ENCODE peak calls at places on chromosomes 2 and 18, in four cellular contexts. K is K562, V is HL-60, O is GM12878. W is an unnamed sample.

GRCh38 chr2:37582371-37582770 is 89.1 kb downstream of the CDC42EP3 start:
- DNase-seq in K (no peak), V (no peak), O (no peak), W (no peak)

GRCh38 chr2:48844418-48845155 is 89.1 kb upstream of the LHCGR start:
- DNase-seq in K (no peak), V (no peak), O (no peak), W (no peak)

GRCh38 chr2:169276045-169276444 is 86.3 kb downstream of the LRP2 start:
- DNase-seq in K (no peak), V (no peak), O (no peak), W (no peak)

GRCh38 chr2:33038230-33038629 is 91.5 kb downstream of the LTBP1 start:
- DNase-seq in K (no peak), V (no peak), O (no peak), W (no peak)

GRCh38 chr2:209661286-209661685 is 110.3 kb upstream of the UNC80 start:
- DNase-seq in K (no peak), V (no peak), O (no peak), W (no peak)

GRCh38 chr2:67255933-67256615 is 141.1 kb upstream of the ETAA1 start:
- DNase-seq in K (no peak), V (no peak), O (no peak), W (no peak)

GRCh38 chr2:150699208-150699607 is 211.7 kb upstream of the RND3 start:
- DNase-seq in K (no peak), V (no peak), O (no peak), W (no peak)

GRCh38 chr2:209391776-209392401 is 32.0 kb upstream of the MAP2 start:
- DNase-seq in K (no peak), V (no peak), O (no peak), W (no peak)

GRCh38 chr2:19623488-19623887 is 265.1 kb upstream of the OSR1 start:
- DNase-seq in K (no peak), V (no peak), O (no peak), W (no peak)

GRCh38 chr2:10390369-10390801 is 57.7 kb downstream of the ODC1 start:
- DNase-seq in K (no peak), V (peak; percentile 78), O (no peak), W (no peak)

GRCh38 chr18:35076556-35076955 is 35.3 kb downstream of the MAPRE2 start:
- DNase-seq in K (no peak), V (no peak), O (no peak), W (no peak)

GRCh38 chr18:51537487-51537886 is 340.0 kb upstream of the MEX3C start:
- DNase-seq in K (no peak), V (no peak), O (peak; percentile 2), W (no peak)

GRCh38 chr2:1868683-1869141 is 124.4 kb upstream of the PXDN start:
- DNase-seq in K (no peak), V (no peak), O (no peak), W (no peak)

GRCh38 chr2:178306351-178307073 is 112.2 kb downstream of the OSBPL6 start:
- DNase-seq in K (peak; percentile 47), V (peak; percentile 8), O (peak; percentile 31), W (peak; percentile 22)

GRCh38 chr2:26849056-26850001 is 1.4 kb downstream of the DPYSL5 start:
- DNase-seq in K (peak; percentile 28), V (no peak), O (no peak), W (no peak)

GRCh38 chr2:174985624-174986023 is 19.6 kb downstream of the CHN1 start:
- DNase-seq in K (no peak), V (no peak), O (no peak), W (no peak)

GRCh38 chr2:232042911-232043564 is 81.5 kb downstream of the DIS3L2 start:
- DNase-seq in K (peak; percentile 9), V (no peak), O (no peak), W (no peak)

GRCh38 chr2:218196974-218197373 is 20.0 kb upstream of the ARPC2 start:
- DNase-seq in K (no peak), V (no peak), O (no peak), W (no peak)

GRCh38 chr2:218202266-218202665 is 14.7 kb upstream of the ARPC2 start:
- DNase-seq in K (no peak), V (no peak), O (no peak), W (no peak)
- TF ChIP-seq SPI1 in K (no peak), V (no peak), O (no peak), W (no peak)

GRCh38 chr2:85763831-85764230 is 10.0 kb downstream of the ATOH8 start:
- DNase-seq in K (no peak), V (no peak), O (no peak), W (no peak)
- TF ChIP-seq POLR2AphosphoS5 in K (no peak), V (no peak), O (no peak), W (no peak)

GRCh38 chr2:240655931-240656886 is 26.5 kb downstream of the AQP12B start:
- DNase-seq in K (no peak), V (no peak), O (peak; percentile 31), W (peak; percentile 48)
- TF ChIP-seq SPI1 in K (no peak), V (no peak), O (no peak), W (no peak)

DNA sequence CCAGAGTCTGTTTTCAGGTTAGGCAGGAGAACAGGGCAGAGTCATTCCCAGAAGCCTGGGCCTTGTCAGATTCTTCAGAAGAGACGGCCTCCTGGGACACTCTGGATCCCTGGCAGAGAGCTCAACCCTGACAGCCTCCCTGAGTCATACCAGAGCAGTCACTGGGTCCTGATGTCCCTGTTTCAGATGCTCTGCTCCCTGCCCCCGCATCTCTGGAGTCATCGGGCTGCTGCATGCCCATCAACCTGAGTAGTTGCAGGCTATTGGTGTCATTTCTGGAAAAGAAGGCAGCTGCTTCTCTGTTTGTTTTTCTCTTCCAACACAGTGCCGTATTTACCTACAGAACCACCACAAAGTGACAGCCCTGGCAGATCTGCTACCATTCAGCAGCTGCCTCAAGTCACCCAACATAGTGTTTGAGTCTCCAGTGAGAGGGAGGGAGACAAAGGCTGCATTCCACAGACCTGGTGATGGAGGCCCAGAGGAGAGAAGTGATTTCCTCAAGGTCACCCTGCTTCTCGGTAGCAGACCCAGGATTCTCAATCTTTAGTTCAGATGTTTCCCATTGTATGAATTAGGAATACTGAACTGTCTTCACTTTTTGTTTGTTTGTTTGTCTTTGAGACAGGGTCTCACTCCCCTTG is 145.2 kb downstream of the B3GNT2 start:
- DNase-seq in K (no peak), V (no peak), O (peak; percentile 85), W (no peak)
- TF ChIP-seq POLR2AphosphoS5 in K (no peak), V (no peak), O (no peak), W (no peak)

DNA sequence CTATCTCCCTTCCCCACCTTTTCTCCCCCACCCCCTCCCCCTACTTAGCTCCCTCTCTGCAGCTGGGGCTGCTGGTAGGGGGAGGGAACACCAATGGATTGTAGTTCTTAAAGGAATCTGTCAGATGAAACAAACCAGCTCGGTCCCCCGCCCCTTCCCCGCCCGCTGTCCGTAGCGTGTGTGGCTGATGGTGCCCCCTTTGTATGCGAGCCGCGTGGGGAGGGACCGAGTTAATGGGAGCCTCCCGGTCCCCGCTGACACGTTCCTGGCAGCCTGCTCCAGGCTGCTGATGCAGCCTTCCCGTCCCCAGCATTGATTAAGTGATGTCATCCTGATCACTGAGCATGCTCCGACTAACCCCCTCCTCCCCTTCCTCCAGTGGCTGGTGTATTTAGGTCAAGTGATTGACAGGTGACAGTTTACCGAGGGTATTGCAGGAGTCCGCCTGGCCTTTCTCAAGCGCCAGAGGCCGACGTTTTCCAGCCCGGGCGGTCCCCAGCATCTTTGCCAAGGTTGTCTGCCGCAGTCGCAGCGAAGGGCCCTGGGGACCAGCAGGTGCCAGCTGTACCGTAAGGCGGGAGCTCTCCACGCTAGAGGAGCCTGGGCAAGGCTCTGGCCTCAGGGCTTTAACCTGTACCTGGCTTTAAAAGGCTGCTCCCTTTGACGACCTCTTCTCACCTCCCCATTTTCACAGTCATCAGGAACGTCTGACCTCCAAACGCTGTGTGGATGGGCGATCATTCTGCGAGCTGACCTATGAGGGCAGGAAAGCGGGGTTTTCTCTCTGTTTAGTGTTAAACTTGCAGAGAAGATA is 1.8 kb downstream of the KIF5C start:
- DNase-seq in K (no peak), V (no peak), O (no peak), W (no peak)
- TF ChIP-seq SPI1 in K (no peak), V (no peak), O (no peak), W (no peak)

GRCh38 chr18:48656582-48656981 is 117.8 kb downstream of the CTIF start:
- DNase-seq in K (no peak), V (no peak), O (no peak), W (no peak)
- TF ChIP-seq POLR2AphosphoS5 in K (no peak), V (no peak), O (no peak), W (no peak)

GRCh38 chr18:32909798-32910561 is 137.2 kb upstream of the KLHL14 start:
- DNase-seq in K (no peak), V (no peak), O (no peak), W (no peak)

GRCh38 chr18:32906506-32907214 is 133.8 kb upstream of the KLHL14 start:
- DNase-seq in K (no peak), V (no peak), O (no peak), W (no peak)

GRCh38 chr18:32910694-32911296 is 138.0 kb upstream of the KLHL14 start:
- DNase-seq in K (no peak), V (no peak), O (no peak), W (no peak)

GRCh38 chr18:32907215-32907590 is 134.4 kb upstream of the KLHL14 start:
- DNase-seq in K (no peak), V (no peak), O (no peak), W (no peak)

GRCh38 chr18:32907656-32908441 is 135.0 kb upstream of the KLHL14 start:
- DNase-seq in K (no peak), V (no peak), O (no peak), W (no peak)
- TF ChIP-seq SPI1 in K (no peak), V (no peak), O (no peak), W (no peak)

GRCh38 chr18:65146615-65147014 is 604.2 kb upstream of the CDH7 start:
- DNase-seq in K (no peak), V (no peak), O (no peak), W (no peak)
- TF ChIP-seq POLR2AphosphoS5 in K (no peak), V (no peak), O (no peak), W (no peak)

GRCh38 chr2:198016244-198016643 is 211.9 kb downstream of the PLCL1 start:
- DNase-seq in K (no peak), V (no peak), O (no peak), W (no peak)

GRCh38 chr2:198012025-198012424 is 207.6 kb downstream of the PLCL1 start:
- DNase-seq in K (no peak), V (no peak), O (no peak), W (no peak)

DNA sequence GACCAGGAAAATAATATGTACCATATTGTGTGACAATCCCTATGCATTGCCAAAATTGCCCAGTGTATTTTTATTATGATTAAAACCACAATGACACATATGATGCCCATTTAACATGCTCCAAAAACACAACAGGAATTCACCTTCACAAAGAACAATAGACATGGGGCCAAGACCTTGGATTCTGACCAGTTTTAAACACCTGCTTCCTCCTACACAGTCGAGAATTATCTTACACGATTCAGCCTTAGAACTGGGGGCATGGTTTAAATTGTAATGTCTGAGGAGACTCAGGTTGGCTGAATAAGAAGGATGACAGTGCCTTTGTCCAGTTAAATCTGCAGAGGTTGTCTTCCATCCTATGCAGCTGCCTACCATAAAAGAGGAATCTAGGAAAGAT is 212.7 kb downstream of the PLCL1 start:
- DNase-seq in K (no peak), V (no peak), O (no peak), W (no peak)
- TF ChIP-seq SPI1 in K (no peak), V (no peak), O (no peak), W (no peak)

GRCh38 chr2:235493775-235494715 is at the start of gene AGAP1:
- DNase-seq in K (peak; percentile 82), V (no peak), O (no peak), W (no peak)
- TF ChIP-seq POLR2AphosphoS5 in K (no peak), V (no peak), O (no peak), W (no peak)